ENCODE peak calls at places on chromosomes 7 and 10, in eight cellular contexts. One of them, this sample, is unnamed.

GRCh38 chr10:36669615-36670325 is 455.6 kb upstream of the ANKRD30A start:
- DNase-seq in astrocyte of the spinal cord: no peak
- DNase-seq in psoas muscle: no peak
- DNase-seq in mammary epithelial cell: no peak
- DNase-seq in gastrocnemius medialis: no peak
- DNase-seq in OCI-LY7: no peak
- DNase-seq in tibial artery: no peak
- DNase-seq in progenitor cell of endocrine pancreas: no peak
- DNase-seq in this sample: no peak

GRCh38 chr10:94627511-94627910 is 56.0 kb upstream of the CYP2C18 start:
- DNase-seq in progenitor cell of endocrine pancreas: no peak
- DNase-seq in psoas muscle: no peak
- DNase-seq in gastrocnemius medialis: no peak
- DNase-seq in mammary epithelial cell: no peak
- DNase-seq in OCI-LY7: no peak
- DNase-seq in astrocyte of the spinal cord: no peak
- DNase-seq in tibial artery: no peak
- DNase-seq in this sample: no peak

GRCh38 chr10:118369806-118370205 is 27.7 kb upstream of the FAM204A start:
- DNase-seq in OCI-LY7: no peak
- DNase-seq in gastrocnemius medialis: no peak
- DNase-seq in tibial artery: no peak
- DNase-seq in mammary epithelial cell: no peak
- DNase-seq in astrocyte of the spinal cord: no peak
- DNase-seq in psoas muscle: no peak
- DNase-seq in progenitor cell of endocrine pancreas: no peak
- DNase-seq in this sample: no peak

GRCh38 chr10:25493122-25493893 is 318.5 kb downstream of the GPR158 start:
- DNase-seq in gastrocnemius medialis: no peak
- DNase-seq in progenitor cell of endocrine pancreas: no peak
- DNase-seq in mammary epithelial cell: peak; percentile 91
- DNase-seq in tibial artery: no peak
- DNase-seq in psoas muscle: no peak
- DNase-seq in OCI-LY7: no peak
- DNase-seq in astrocyte of the spinal cord: peak; percentile 88
- DNase-seq in this sample: peak; percentile 12

GRCh38 chr7:45084901-45085618 is 3.7 kb downstream of the NACAD start:
- DNase-seq in OCI-LY7: no peak
- DNase-seq in progenitor cell of endocrine pancreas: no peak
- DNase-seq in psoas muscle: peak; percentile 40
- DNase-seq in mammary epithelial cell: no peak
- DNase-seq in astrocyte of the spinal cord: no peak
- DNase-seq in gastrocnemius medialis: peak; percentile 3
- DNase-seq in tibial artery: no peak
- DNase-seq in this sample: no peak

GRCh38 chr10:70432561-70433263 is 8.8 kb downstream of the NODAL start:
- DNase-seq in astrocyte of the spinal cord: no peak
- DNase-seq in OCI-LY7: no peak
- DNase-seq in progenitor cell of endocrine pancreas: no peak
- DNase-seq in mammary epithelial cell: no peak
- DNase-seq in tibial artery: no peak
- DNase-seq in psoas muscle: no peak
- DNase-seq in gastrocnemius medialis: no peak
- DNase-seq in this sample: no peak

GRCh38 chr7:74544706-74545469 is 91.2 kb downstream of the GTF2IRD1 start:
- DNase-seq in tibial artery: no peak
- DNase-seq in astrocyte of the spinal cord: peak; percentile 64
- DNase-seq in OCI-LY7: peak; percentile 68
- DNase-seq in progenitor cell of endocrine pancreas: no peak
- DNase-seq in psoas muscle: no peak
- DNase-seq in mammary epithelial cell: peak; percentile 23
- DNase-seq in gastrocnemius medialis: peak; percentile 50
- DNase-seq in this sample: peak; percentile 21

GRCh38 chr7:100888988-100889760 is at the start of gene UFSP1:
- DNase-seq in gastrocnemius medialis: peak; percentile 46
- DNase-seq in astrocyte of the spinal cord: no peak
- DNase-seq in tibial artery: no peak
- DNase-seq in psoas muscle: no peak
- DNase-seq in progenitor cell of endocrine pancreas: peak; percentile 56
- DNase-seq in mammary epithelial cell: no peak
- DNase-seq in OCI-LY7: no peak
- DNase-seq in this sample: no peak

GRCh38 chr7:115631782-115632181 is 398.8 kb downstream of the TFEC start:
- DNase-seq in mammary epithelial cell: no peak
- DNase-seq in tibial artery: no peak
- DNase-seq in psoas muscle: no peak
- DNase-seq in OCI-LY7: no peak
- DNase-seq in astrocyte of the spinal cord: no peak
- DNase-seq in gastrocnemius medialis: no peak
- DNase-seq in progenitor cell of endocrine pancreas: no peak
- DNase-seq in this sample: no peak

GRCh38 chr7:30925117-30925516 is 13.5 kb downstream of the AQP1 start:
- DNase-seq in psoas muscle: peak; percentile 30
- DNase-seq in progenitor cell of endocrine pancreas: no peak
- DNase-seq in astrocyte of the spinal cord: no peak
- DNase-seq in OCI-LY7: no peak
- DNase-seq in gastrocnemius medialis: no peak
- DNase-seq in mammary epithelial cell: no peak
- DNase-seq in tibial artery: peak; percentile 48
- DNase-seq in this sample: no peak

GRCh38 chr7:132275384-132275783 is 300.9 kb downstream of the PLXNA4 start:
- DNase-seq in psoas muscle: no peak
- DNase-seq in OCI-LY7: no peak
- DNase-seq in astrocyte of the spinal cord: no peak
- DNase-seq in gastrocnemius medialis: no peak
- DNase-seq in progenitor cell of endocrine pancreas: no peak
- DNase-seq in tibial artery: no peak
- DNase-seq in mammary epithelial cell: no peak
- DNase-seq in this sample: no peak

GRCh38 chr7:17613338-17614041 is 315.0 kb downstream of the AHR start:
- DNase-seq in progenitor cell of endocrine pancreas: no peak
- DNase-seq in OCI-LY7: no peak
- DNase-seq in psoas muscle: no peak
- DNase-seq in mammary epithelial cell: no peak
- DNase-seq in tibial artery: no peak
- DNase-seq in astrocyte of the spinal cord: no peak
- DNase-seq in gastrocnemius medialis: no peak
- DNase-seq in this sample: no peak
- TF ChIP-seq CTCF in progenitor cell of endocrine pancreas: no peak
- TF ChIP-seq CTCF in OCI-LY7: no peak
- TF ChIP-seq CTCF in psoas muscle: no peak
- TF ChIP-seq CTCF in mammary epithelial cell: no peak
- TF ChIP-seq CTCF in tibial artery: no peak
- TF ChIP-seq CTCF in astrocyte of the spinal cord: no peak
- TF ChIP-seq CTCF in gastrocnemius medialis: no peak
- TF ChIP-seq CTCF in this sample: no peak

GRCh38 chr7:70808876-70809275 is 323.1 kb upstream of the GALNT17 start:
- DNase-seq in astrocyte of the spinal cord: no peak
- DNase-seq in OCI-LY7: peak; percentile 58
- DNase-seq in tibial artery: no peak
- DNase-seq in gastrocnemius medialis: no peak
- DNase-seq in progenitor cell of endocrine pancreas: no peak
- DNase-seq in psoas muscle: no peak
- DNase-seq in mammary epithelial cell: no peak
- DNase-seq in this sample: no peak

GRCh38 chr7:70807650-70808049 is 324.3 kb upstream of the GALNT17 start:
- DNase-seq in astrocyte of the spinal cord: no peak
- DNase-seq in OCI-LY7: peak; percentile 47
- DNase-seq in mammary epithelial cell: no peak
- DNase-seq in progenitor cell of endocrine pancreas: no peak
- DNase-seq in gastrocnemius medialis: no peak
- DNase-seq in tibial artery: no peak
- DNase-seq in psoas muscle: no peak
- DNase-seq in this sample: no peak

GRCh38 chr7:70810558-70811139 is 321.3 kb upstream of the GALNT17 start:
- DNase-seq in astrocyte of the spinal cord: no peak
- DNase-seq in progenitor cell of endocrine pancreas: no peak
- DNase-seq in gastrocnemius medialis: no peak
- DNase-seq in tibial artery: no peak
- DNase-seq in psoas muscle: no peak
- DNase-seq in OCI-LY7: no peak
- DNase-seq in mammary epithelial cell: no peak
- DNase-seq in this sample: no peak

DNA sequence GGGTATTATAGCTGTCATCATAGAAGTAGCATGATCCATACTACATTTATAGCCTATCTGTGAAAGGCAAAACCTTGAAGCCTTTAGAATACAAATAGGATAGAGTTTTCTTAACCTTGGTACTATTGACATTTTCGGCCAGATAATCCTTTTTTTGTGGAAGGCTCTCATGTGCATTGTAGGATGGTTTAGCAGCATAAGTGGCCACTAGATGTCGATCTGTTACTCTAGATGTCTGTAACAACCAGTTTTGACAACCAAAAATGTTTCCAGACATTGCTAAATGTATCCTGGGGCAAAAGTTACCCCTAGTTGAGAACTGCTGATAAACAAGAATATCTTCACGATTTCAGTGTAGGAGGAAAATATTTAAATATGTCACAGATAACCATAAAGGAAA is 319.4 kb upstream of the GALNT17 start:
- DNase-seq in gastrocnemius medialis: no peak
- DNase-seq in tibial artery: no peak
- DNase-seq in OCI-LY7: peak; percentile 41
- DNase-seq in progenitor cell of endocrine pancreas: no peak
- DNase-seq in astrocyte of the spinal cord: no peak
- DNase-seq in mammary epithelial cell: no peak
- DNase-seq in psoas muscle: no peak
- DNase-seq in this sample: no peak
- TF ChIP-seq CTCF in gastrocnemius medialis: no peak
- TF ChIP-seq CTCF in tibial artery: no peak
- TF ChIP-seq CTCF in OCI-LY7: peak; percentile 79
- TF ChIP-seq CTCF in progenitor cell of endocrine pancreas: peak; percentile 22
- TF ChIP-seq CTCF in astrocyte of the spinal cord: peak; percentile 47
- TF ChIP-seq CTCF in mammary epithelial cell: peak; percentile 45
- TF ChIP-seq CTCF in psoas muscle: no peak
- TF ChIP-seq CTCF in this sample: peak; percentile 50

DNA sequence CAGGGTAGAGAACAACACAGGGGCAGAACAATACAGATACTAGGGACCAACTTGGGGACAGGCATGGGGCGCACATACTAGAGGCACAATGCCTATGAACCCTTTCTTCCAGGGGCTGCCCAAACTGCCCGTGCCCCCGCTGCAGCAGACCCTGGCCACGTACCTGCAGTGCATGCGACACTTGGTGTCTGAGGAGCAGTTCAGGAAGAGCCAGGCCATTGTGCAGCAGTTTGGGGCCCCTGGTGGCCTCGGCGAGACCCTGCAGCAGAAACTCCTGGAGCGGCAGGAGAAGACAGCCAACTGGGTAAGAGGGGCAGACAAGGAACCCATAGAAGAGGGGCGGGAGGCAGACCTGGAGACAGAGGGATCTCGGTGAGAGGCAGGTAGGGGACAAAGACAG is 5.8 kb downstream of the CHAT start:
- DNase-seq in tibial artery: peak; percentile 35
- DNase-seq in astrocyte of the spinal cord: no peak
- DNase-seq in progenitor cell of endocrine pancreas: no peak
- DNase-seq in OCI-LY7: no peak
- DNase-seq in psoas muscle: peak; percentile 19
- DNase-seq in gastrocnemius medialis: no peak
- DNase-seq in mammary epithelial cell: no peak
- DNase-seq in this sample: no peak
- TF ChIP-seq CTCF in tibial artery: no peak
- TF ChIP-seq CTCF in astrocyte of the spinal cord: no peak
- TF ChIP-seq CTCF in progenitor cell of endocrine pancreas: peak; percentile 26
- TF ChIP-seq CTCF in OCI-LY7: no peak
- TF ChIP-seq CTCF in psoas muscle: no peak
- TF ChIP-seq CTCF in gastrocnemius medialis: no peak
- TF ChIP-seq CTCF in mammary epithelial cell: no peak
- TF ChIP-seq CTCF in this sample: no peak

GRCh38 chr7:27605689-27606269 is 56.9 kb downstream of the HIBADH start:
- DNase-seq in OCI-LY7: peak; percentile 28
- DNase-seq in gastrocnemius medialis: no peak
- DNase-seq in progenitor cell of endocrine pancreas: no peak
- DNase-seq in astrocyte of the spinal cord: peak; percentile 60
- DNase-seq in mammary epithelial cell: peak; percentile 23
- DNase-seq in tibial artery: no peak
- DNase-seq in psoas muscle: no peak
- DNase-seq in this sample: no peak
- TF ChIP-seq CTCF in OCI-LY7: peak; percentile 86
- TF ChIP-seq CTCF in gastrocnemius medialis: no peak
- TF ChIP-seq CTCF in progenitor cell of endocrine pancreas: peak; percentile 57
- TF ChIP-seq CTCF in astrocyte of the spinal cord: peak; percentile 58
- TF ChIP-seq CTCF in mammary epithelial cell: peak; percentile 60
- TF ChIP-seq CTCF in tibial artery: peak; percentile 17
- TF ChIP-seq CTCF in psoas muscle: peak; percentile 34
- TF ChIP-seq CTCF in this sample: peak; percentile 67